ENCODE peak calls at places on chromosomes 1 and 21, in four cellular contexts. S is memory B cell, V is HL-60, K is HepG2. W is an unnamed sample.

GRCh38 chr1:161367684-161368398 is at the start of gene CFAP126:
- DNase-seq in V (peak), S (peak), K (peak), W (peak)

GRCh38 chr21:45208627-45208951 is 79.1 kb downstream of the POFUT2 start:
- DNase-seq in V (no peak), S (no peak), K (no peak), W (no peak)

GRCh38 chr1:151846686-151847227 is 6.8 kb downstream of the THEM5 start:
- DNase-seq in V (no peak), K (no peak), S (no peak), W (no peak)

GRCh38 chr1:67256291-67257172 is 51.1 kb upstream of the IL12RB2 start:
- DNase-seq in K (no peak), S (no peak), V (no peak), W (no peak)

GRCh38 chr1:39791838-39792237 is 3.2 kb upstream of the BMP8B start:
- DNase-seq in K (no peak), V (no peak), S (no peak), W (no peak)

GRCh38 chr1:205012416-205013140 is 30.4 kb upstream of the CNTN2 start:
- DNase-seq in K (no peak), S (no peak), V (no peak), W (no peak)

GRCh38 chr1:10628685-10629084 is 153.9 kb downstream of the PEX14 start:
- DNase-seq in K (no peak), V (no peak), S (no peak), W (no peak)

GRCh38 chr1:155128755-155129473 is 1.2 kb downstream of the EFNA1 start:
- DNase-seq in K (peak), V (no peak), S (no peak), W (peak)

GRCh38 chr1:202143768-202144509 is 598 bp downstream of the ARL8A start:
- DNase-seq in S (peak), V (peak), K (no peak), W (peak)